ENCODE peak calls at places on chromosomes 5 and 9, in eight cellular contexts. X is HFFc6; W is thoracic aorta; S is cardiac fibroblast; K is uterus; I is AG10803; R is CD8-positive, alpha-beta T cell; P is heart left ventricle. A is an unnamed sample.

GRCh38 chr9:68979538-68980314 is 34.2 kb downstream of the PRKACG start:
- DNase-seq in W (no peak), S (no peak), K (no peak), R (no peak), X (no peak), I (no peak), P (no peak), A (no peak)

GRCh38 chr9:32738501-32739172 is 44.7 kb upstream of the TMEM215 start:
- DNase-seq in K (no peak), X (no peak), P (no peak), R (no peak), I (no peak), S (no peak), W (no peak), A (no peak)

GRCh38 chr5:83564069-83564749 is 92.7 kb downstream of the VCAN start:
- DNase-seq in P (no peak), X (peak; percentile 41), R (no peak), W (no peak), S (peak; percentile 75), I (peak; percentile 62), K (no peak), A (no peak)

GRCh38 chr5:88732181-88732633 is 150.8 kb downstream of the MEF2C start:
- DNase-seq in W (peak; percentile 32), I (peak; percentile 69), R (no peak), S (peak; percentile 8), P (peak; percentile 54), X (no peak), K (peak; percentile 39), A (no peak)

GRCh38 chr5:173542159-173542558 is 74.3 kb downstream of the BOD1 start:
- DNase-seq in R (no peak), S (no peak), I (no peak), W (no peak), K (no peak), X (no peak), P (no peak), A (no peak)

GRCh38 chr5:174999581-174999980 is 275.2 kb downstream of the MSX2 start:
- DNase-seq in I (no peak), S (no peak), K (no peak), P (no peak), W (no peak), R (no peak), X (no peak), A (no peak)

GRCh38 chr9:80233102-80233843 is 661.5 kb downstream of the TLE4 start:
- DNase-seq in R (no peak), I (no peak), X (no peak), S (no peak), P (no peak), W (no peak), K (no peak), A (no peak)

GRCh38 chr5:57184322-57184721 is 10.5 kb downstream of the GPBP1 start:
- DNase-seq in S (no peak), I (no peak), W (no peak), X (no peak), R (no peak), K (no peak), P (no peak), A (no peak)

GRCh38 chr5:75057551-75057950 is 5.2 kb upstream of the GCNT4 start:
- DNase-seq in I (no peak), W (no peak), K (no peak), R (no peak), P (no peak), S (no peak), X (peak; percentile 37), A (no peak)

GRCh38 chr9:106644661-106645060 is 218.3 kb upstream of the ZNF462 start:
- DNase-seq in I (no peak), P (no peak), X (no peak), K (no peak), W (no peak), S (no peak), R (no peak), A (no peak)

GRCh38 chr9:21728781-21729180 is 73.7 kb upstream of the MTAP start:
- DNase-seq in W (no peak), R (no peak), K (no peak), P (no peak), I (peak; percentile 71), S (peak; percentile 69), X (peak; percentile 71), A (no peak)

GRCh38 chr9:137354845-137355420 is 52.9 kb upstream of the NRARP start:
- DNase-seq in K (no peak), P (no peak), R (no peak), W (no peak), S (no peak), X (no peak), I (no peak), A (no peak)

GRCh38 chr9:94967481-94967880 is 241.0 kb downstream of the AOPEP start:
- DNase-seq in W (no peak), R (no peak), I (no peak), P (no peak), K (no peak), S (no peak), X (no peak), A (no peak)

GRCh38 chr9:6512085-6512657 is 99.2 kb downstream of the UHRF2 start:
- DNase-seq in X (peak; percentile 37), K (no peak), R (no peak), P (no peak), W (no peak), I (peak; percentile 44), S (peak; percentile 22), A (no peak)

GRCh38 chr5:111783537-111783936 is 26.5 kb upstream of the NREP start:
- DNase-seq in S (no peak), I (no peak), W (no peak), P (no peak), K (no peak), X (no peak), R (no peak), A (no peak)

GRCh38 chr5:134438268-134438622 is 26.6 kb upstream of the CDKN2AIPNL start:
- DNase-seq in S (peak; percentile 90), R (no peak), I (peak; percentile 93), W (no peak), K (no peak), X (peak; percentile 80), P (no peak), A (no peak)

GRCh38 chr5:77869115-77869798 is 93.1 kb upstream of the TBCA start:
- DNase-seq in K (no peak), S (no peak), X (no peak), R (no peak), P (no peak), W (no peak), I (no peak), A (no peak)

GRCh38 chr5:15791274-15791673 is 291.3 kb downstream of the FBXL7 start:
- DNase-seq in W (no peak), I (no peak), S (peak; percentile 11), R (no peak), X (no peak), P (no peak), K (no peak), A (no peak)
- TF ChIP-seq CTCF in W (no peak), I (peak; percentile 27), S (peak; percentile 19), R (no peak), X (no peak), P (peak; percentile 38), K (no peak), A (no peak)

DNA sequence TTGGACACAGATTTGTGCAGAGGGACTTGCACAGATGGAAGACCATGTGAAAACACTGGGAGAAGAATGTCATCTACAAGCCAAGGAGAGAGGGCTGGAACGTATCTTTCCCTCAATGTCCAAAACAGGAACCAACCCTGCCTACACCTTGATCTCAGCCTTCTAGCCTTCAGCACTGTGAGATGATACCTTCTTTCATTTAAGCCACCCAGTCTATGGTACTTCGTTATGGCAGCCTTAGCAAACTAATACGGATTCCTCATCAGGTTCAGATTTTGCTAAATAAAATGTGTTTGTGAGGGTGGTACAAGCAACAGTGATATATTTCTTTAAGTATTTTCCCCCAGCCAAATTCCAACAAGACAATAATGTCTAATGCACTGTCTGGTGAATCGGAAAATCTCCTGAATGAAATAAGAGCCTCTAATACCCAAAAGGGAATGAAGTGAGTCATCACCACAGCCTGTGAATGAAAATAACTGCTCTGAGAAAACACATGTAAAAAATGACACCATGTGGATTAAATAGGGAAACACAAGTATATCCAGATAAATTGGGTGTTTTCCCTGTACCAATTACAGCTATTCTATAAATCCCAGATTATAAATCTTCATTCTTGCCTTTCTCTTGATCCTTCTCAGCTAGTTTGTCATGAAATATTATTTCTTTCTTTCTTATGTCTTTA is 182.8 kb upstream of the TARS1 start:
- DNase-seq in K (no peak), P (no peak), X (peak; percentile 78), R (no peak), I (peak; percentile 87), W (no peak), S (peak; percentile 76), A (no peak)
- TF ChIP-seq CTCF in K (no peak), P (peak; percentile 38), X (peak; percentile 63), R (no peak), I (peak; percentile 48), W (peak; percentile 36), S (no peak), A (no peak)

GRCh38 chr5:171850354-171850947 is 64.8 kb downstream of the SMIM23 start:
- DNase-seq in P (no peak), W (no peak), X (no peak), K (peak; percentile 26), S (peak; percentile 18), I (no peak), R (no peak), A (no peak)
- TF ChIP-seq CTCF in P (peak; percentile 30), W (no peak), X (peak; percentile 58), K (no peak), S (peak; percentile 7), I (peak; percentile 28), R (no peak), A (no peak)

DNA sequence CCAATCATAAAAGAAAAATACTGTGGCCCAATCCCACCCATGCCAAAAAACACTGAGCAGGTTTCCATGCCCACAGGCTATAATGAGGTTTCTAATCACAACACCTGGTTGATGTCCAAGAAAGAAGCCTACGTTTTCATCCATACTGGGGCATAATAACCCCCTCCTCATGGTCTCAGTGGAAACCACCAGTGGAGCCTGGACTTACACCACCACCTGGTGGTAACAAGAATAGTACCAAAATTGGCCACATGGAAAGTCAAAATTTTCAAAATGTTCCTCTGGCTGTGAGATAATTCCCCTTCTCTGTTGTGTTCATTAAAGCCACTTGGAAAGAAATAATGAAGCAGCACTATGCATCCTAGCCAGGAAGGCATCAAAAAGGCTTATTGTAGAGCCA is 687.3 kb upstream of the ST8SIA4 start:
- DNase-seq in X (no peak), R (no peak), P (no peak), I (no peak), K (no peak), W (no peak), S (no peak), A (no peak)
- TF ChIP-seq CTCF in X (peak; percentile 20), R (no peak), P (peak; percentile 13), I (peak; percentile 41), K (no peak), W (peak; percentile 13), S (no peak), A (no peak)

DNA sequence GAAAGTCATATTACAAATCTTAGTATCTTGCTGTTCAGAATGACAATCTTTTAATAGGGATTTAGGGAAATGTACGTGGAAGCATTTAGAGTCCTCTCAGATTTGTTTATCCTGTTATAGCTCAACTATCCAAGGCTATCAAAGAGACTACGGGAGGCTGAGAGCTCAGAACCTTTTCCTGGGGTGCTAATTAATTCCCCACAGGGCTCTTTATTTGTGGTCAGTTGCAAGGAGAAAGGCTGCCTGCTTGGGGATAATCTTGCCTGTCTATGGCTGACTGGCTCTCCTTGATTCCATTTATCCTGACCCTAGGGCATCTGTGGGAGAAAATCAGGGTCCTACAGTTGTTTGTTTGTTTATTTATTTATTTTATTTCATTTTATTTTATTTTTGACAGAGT is 28.0 kb upstream of the RPS23 start:
- DNase-seq in R (no peak), I (no peak), W (no peak), S (no peak), K (no peak), X (no peak), P (no peak), A (no peak)
- TF ChIP-seq CTCF in R (no peak), I (no peak), W (no peak), S (no peak), K (no peak), X (no peak), P (no peak), A (no peak)

A was measured in omental fat pad.